ENCODE peak calls at places on chromosome 2, in six cellular contexts. L is NCI-H2081, A is C1 segment of cervical spinal cord, S is NCI-H524, E is fibroblast of pulmonary artery, G is HFF-Myc. Q is an unnamed sample.

GRCh38 chr2:59025157-59025757 is 784.1 kb upstream of the FANCL start:
- DNase-seq in G (peak), A (no peak), S (peak), L (peak), E (peak), Q (no peak)

GRCh38 chr2:200619275-200619674 is 33.5 kb downstream of the AOX1 start:
- DNase-seq in E (no peak), A (no peak), G (no peak), L (no peak), S (peak), Q (no peak)

GRCh38 chr2:28375742-28376631 is 16.7 kb upstream of the FOSL2 start:
- DNase-seq in G (no peak), S (no peak), A (no peak), E (no peak), L (no peak), Q (no peak)

GRCh38 chr2:232438951-232439757 is 16.8 kb upstream of the ALPI start:
- DNase-seq in E (no peak), L (no peak), A (no peak), G (no peak), S (peak), Q (no peak)

GRCh38 chr2:218889937-218890336 is 9.3 kb downstream of the WNT10A start:
- DNase-seq in E (no peak), L (no peak), S (no peak), G (no peak), A (no peak), Q (no peak)

GRCh38 chr2:233352141-233352842 is 2.0 kb upstream of the DGKD start:
- DNase-seq in L (no peak), A (no peak), E (no peak), G (no peak), S (no peak), Q (no peak)

GRCh38 chr2:196592331-196592911 is 47.1 kb upstream of the CCDC150 start:
- DNase-seq in A (no peak), E (peak), G (no peak), L (peak), S (peak), Q (peak)

GRCh38 chr2:20067992-20068727 is 16.7 kb upstream of the LAPTM4A start:
- DNase-seq in S (no peak), E (peak), L (no peak), G (peak), A (no peak), Q (no peak)

GRCh38 chr2:100259991-100260390 is 62.3 kb downstream of the LONRF2 start:
- DNase-seq in E (no peak), G (no peak), S (no peak), A (no peak), L (no peak), Q (no peak)

GRCh38 chr2:225668606-225669266 is 269.2 kb downstream of the NYAP2 start:
- DNase-seq in G (peak), E (peak), A (no peak), S (peak), L (peak), Q (peak)

GRCh38 chr2:152573168-152573567 is 144.1 kb downstream of the PRPF40A start:
- DNase-seq in S (no peak), L (no peak), G (no peak), E (peak), A (no peak), Q (peak)

Q was measured in NCI-H2171 treated with DMSO at 0.1 percent for 48 hours.